ENCODE peak calls at places on chromosomes 7 and 10, in nine cellular contexts. One of them, this sample, is unnamed.

GRCh38 chr7:148609045-148609725 is 18.6 kb downstream of the C7orf33 start:
- DNase-seq in HCT116: no peak
- DNase-seq in suprapubic skin: no peak
- DNase-seq in GM12892: no peak
- DNase-seq in upper lobe of left lung: no peak
- DNase-seq in prostate gland: no peak
- DNase-seq in endothelial cell of umbilical vein: no peak
- DNase-seq in breast epithelium: no peak
- DNase-seq in K562: no peak
- DNase-seq in this sample: no peak

GRCh38 chr10:14826430-14826829 is 11.4 kb downstream of the CDNF start:
- DNase-seq in HCT116: no peak
- DNase-seq in suprapubic skin: no peak
- DNase-seq in GM12892: no peak
- DNase-seq in upper lobe of left lung: no peak
- DNase-seq in prostate gland: no peak
- DNase-seq in endothelial cell of umbilical vein: no peak
- DNase-seq in breast epithelium: no peak
- DNase-seq in K562: no peak
- DNase-seq in this sample: no peak

GRCh38 chr7:27154901-27155815 is 1.3 kb downstream of the HOXA7 start:
- DNase-seq in HCT116: no peak
- DNase-seq in suprapubic skin: peak
- DNase-seq in GM12892: no peak
- DNase-seq in upper lobe of left lung: peak
- DNase-seq in prostate gland: no peak
- DNase-seq in endothelial cell of umbilical vein: peak
- DNase-seq in breast epithelium: peak
- DNase-seq in K562: no peak
- DNase-seq in this sample: no peak

GRCh38 chr7:24827589-24827988 is 70.3 kb upstream of the GSDME start:
- DNase-seq in HCT116: no peak
- DNase-seq in suprapubic skin: no peak
- DNase-seq in GM12892: no peak
- DNase-seq in upper lobe of left lung: no peak
- DNase-seq in prostate gland: no peak
- DNase-seq in endothelial cell of umbilical vein: no peak
- DNase-seq in breast epithelium: no peak
- DNase-seq in K562: no peak
- DNase-seq in this sample: no peak

GRCh38 chr7:106793015-106793651 is 71.9 kb upstream of the PIK3CG start:
- DNase-seq in HCT116: peak
- DNase-seq in suprapubic skin: no peak
- DNase-seq in GM12892: no peak
- DNase-seq in upper lobe of left lung: no peak
- DNase-seq in prostate gland: no peak
- DNase-seq in endothelial cell of umbilical vein: no peak
- DNase-seq in breast epithelium: no peak
- DNase-seq in K562: peak
- DNase-seq in this sample: no peak

GRCh38 chr7:139034855-139035587 is 821 bp downstream of the ZC3HAV1L start:
- DNase-seq in HCT116: no peak
- DNase-seq in suprapubic skin: no peak
- DNase-seq in GM12892: peak
- DNase-seq in upper lobe of left lung: no peak
- DNase-seq in prostate gland: peak
- DNase-seq in endothelial cell of umbilical vein: peak
- DNase-seq in breast epithelium: no peak
- DNase-seq in K562: no peak
- DNase-seq in this sample: peak

GRCh38 chr7:46197833-46198540 is 276.9 kb upstream of the IGFBP3 start:
- DNase-seq in HCT116: no peak
- DNase-seq in suprapubic skin: no peak
- DNase-seq in GM12892: no peak
- DNase-seq in upper lobe of left lung: no peak
- DNase-seq in prostate gland: no peak
- DNase-seq in endothelial cell of umbilical vein: no peak
- DNase-seq in breast epithelium: no peak
- DNase-seq in K562: no peak
- DNase-seq in this sample: no peak

GRCh38 chr10:95519132-95519487 is 42.1 kb downstream of the SORBS1 start:
- DNase-seq in HCT116: no peak
- DNase-seq in suprapubic skin: no peak
- DNase-seq in GM12892: no peak
- DNase-seq in upper lobe of left lung: no peak
- DNase-seq in prostate gland: no peak
- DNase-seq in endothelial cell of umbilical vein: no peak
- DNase-seq in breast epithelium: no peak
- DNase-seq in K562: no peak
- DNase-seq in this sample: no peak

GRCh38 chr7:37920619-37921339 is at the start of gene EPDR1:
- DNase-seq in HCT116: peak
- DNase-seq in suprapubic skin: no peak
- DNase-seq in GM12892: no peak
- DNase-seq in upper lobe of left lung: peak
- DNase-seq in prostate gland: peak
- DNase-seq in endothelial cell of umbilical vein: no peak
- DNase-seq in breast epithelium: peak
- DNase-seq in K562: no peak
- DNase-seq in this sample: no peak
- TF ChIP-seq POLR2A in HCT116: no peak
- TF ChIP-seq POLR2A in suprapubic skin: no peak
- TF ChIP-seq POLR2A in GM12892: no peak
- TF ChIP-seq POLR2A in upper lobe of left lung: no peak
- TF ChIP-seq POLR2A in prostate gland: no peak
- TF ChIP-seq POLR2A in endothelial cell of umbilical vein: no peak
- TF ChIP-seq POLR2A in breast epithelium: no peak
- TF ChIP-seq POLR2A in K562: no peak
- TF ChIP-seq POLR2A in this sample: no peak

GRCh38 chr7:44066494-44067063 is 1.2 kb upstream of the PGAM2 start:
- DNase-seq in HCT116: no peak
- DNase-seq in suprapubic skin: peak
- DNase-seq in GM12892: no peak
- DNase-seq in upper lobe of left lung: peak
- DNase-seq in prostate gland: no peak
- DNase-seq in endothelial cell of umbilical vein: no peak
- DNase-seq in breast epithelium: no peak
- DNase-seq in K562: no peak
- DNase-seq in this sample: no peak
- TF ChIP-seq POLR2AphosphoS5 in HCT116: peak
- TF ChIP-seq POLR2AphosphoS5 in suprapubic skin: no peak
- TF ChIP-seq POLR2AphosphoS5 in GM12892: no peak
- TF ChIP-seq POLR2AphosphoS5 in upper lobe of left lung: no peak
- TF ChIP-seq POLR2AphosphoS5 in prostate gland: no peak
- TF ChIP-seq POLR2AphosphoS5 in endothelial cell of umbilical vein: no peak
- TF ChIP-seq POLR2AphosphoS5 in breast epithelium: no peak
- TF ChIP-seq POLR2AphosphoS5 in K562: no peak
- TF ChIP-seq POLR2AphosphoS5 in this sample: no peak

GRCh38 chr10:72277996-72278667 is 4.4 kb downstream of the DDIT4 start:
- DNase-seq in HCT116: no peak
- DNase-seq in suprapubic skin: no peak
- DNase-seq in GM12892: no peak
- DNase-seq in upper lobe of left lung: no peak
- DNase-seq in prostate gland: no peak
- DNase-seq in endothelial cell of umbilical vein: no peak
- DNase-seq in breast epithelium: no peak
- DNase-seq in K562: no peak
- DNase-seq in this sample: no peak
- TF ChIP-seq POLR2A in HCT116: no peak
- TF ChIP-seq POLR2A in suprapubic skin: no peak
- TF ChIP-seq POLR2A in GM12892: no peak
- TF ChIP-seq POLR2A in upper lobe of left lung: no peak
- TF ChIP-seq POLR2A in prostate gland: no peak
- TF ChIP-seq POLR2A in endothelial cell of umbilical vein: no peak
- TF ChIP-seq POLR2A in breast epithelium: no peak
- TF ChIP-seq POLR2A in K562: no peak
- TF ChIP-seq POLR2A in this sample: no peak

GRCh38 chr10:91349381-91349780 is 60.8 kb upstream of the HECTD2 start:
- DNase-seq in HCT116: no peak
- DNase-seq in suprapubic skin: no peak
- DNase-seq in GM12892: no peak
- DNase-seq in upper lobe of left lung: peak
- DNase-seq in prostate gland: peak
- DNase-seq in endothelial cell of umbilical vein: peak
- DNase-seq in breast epithelium: peak
- DNase-seq in K562: no peak
- DNase-seq in this sample: no peak
- TF ChIP-seq POLR2AphosphoS5 in HCT116: no peak
- TF ChIP-seq POLR2AphosphoS5 in suprapubic skin: peak
- TF ChIP-seq POLR2AphosphoS5 in GM12892: no peak
- TF ChIP-seq POLR2AphosphoS5 in upper lobe of left lung: no peak
- TF ChIP-seq POLR2AphosphoS5 in prostate gland: peak
- TF ChIP-seq POLR2AphosphoS5 in endothelial cell of umbilical vein: peak
- TF ChIP-seq POLR2AphosphoS5 in breast epithelium: no peak
- TF ChIP-seq POLR2AphosphoS5 in K562: no peak
- TF ChIP-seq POLR2AphosphoS5 in this sample: no peak

DNA sequence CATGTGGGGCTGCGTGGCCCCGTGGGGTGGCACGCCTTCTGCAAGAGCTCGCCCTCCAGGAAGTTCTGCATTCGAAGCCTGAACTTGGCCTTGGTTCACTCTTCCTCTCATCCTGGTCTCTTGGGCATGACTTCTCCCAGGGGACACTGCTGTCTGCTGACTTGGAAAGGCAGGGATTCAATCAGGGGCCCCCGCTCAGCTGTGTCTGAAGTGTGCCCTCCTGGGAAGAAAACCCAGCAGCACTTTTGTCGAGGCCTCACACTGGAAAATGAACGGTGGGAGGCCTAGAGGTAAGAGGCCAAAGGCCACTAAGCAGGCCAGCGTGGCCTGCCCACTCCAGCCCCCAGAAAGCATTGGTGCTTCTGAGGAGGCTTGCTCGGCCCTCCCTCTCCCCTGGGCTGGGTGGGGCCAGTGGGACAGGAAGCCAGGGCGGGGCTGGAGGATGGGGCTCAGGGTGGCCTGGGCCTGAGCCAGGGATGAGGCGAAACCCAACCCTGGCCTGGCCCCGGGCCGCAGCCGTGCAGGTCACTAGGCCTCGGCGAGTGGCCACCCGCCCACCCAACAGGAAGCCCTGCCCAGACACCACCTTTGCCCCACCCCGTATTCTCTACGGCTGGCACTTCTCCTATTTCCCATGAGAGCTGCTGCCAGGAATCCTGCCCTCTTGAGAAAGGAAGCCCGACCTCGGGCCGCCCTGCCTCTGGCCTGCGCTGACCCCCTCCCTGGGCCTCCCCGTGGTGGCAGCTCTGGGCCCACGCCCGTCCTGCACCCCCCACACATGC is 81.1 kb downstream of the ZMIZ1 start:
- DNase-seq in HCT116: peak
- DNase-seq in suprapubic skin: peak
- DNase-seq in GM12892: peak
- DNase-seq in upper lobe of left lung: peak
- DNase-seq in prostate gland: no peak
- DNase-seq in endothelial cell of umbilical vein: no peak
- DNase-seq in breast epithelium: peak
- DNase-seq in K562: peak
- DNase-seq in this sample: peak
- TF ChIP-seq POLR2A in HCT116: no peak
- TF ChIP-seq POLR2A in suprapubic skin: no peak
- TF ChIP-seq POLR2A in GM12892: no peak
- TF ChIP-seq POLR2A in upper lobe of left lung: no peak
- TF ChIP-seq POLR2A in prostate gland: no peak
- TF ChIP-seq POLR2A in endothelial cell of umbilical vein: peak
- TF ChIP-seq POLR2A in breast epithelium: no peak
- TF ChIP-seq POLR2A in K562: peak
- TF ChIP-seq POLR2A in this sample: no peak

DNA sequence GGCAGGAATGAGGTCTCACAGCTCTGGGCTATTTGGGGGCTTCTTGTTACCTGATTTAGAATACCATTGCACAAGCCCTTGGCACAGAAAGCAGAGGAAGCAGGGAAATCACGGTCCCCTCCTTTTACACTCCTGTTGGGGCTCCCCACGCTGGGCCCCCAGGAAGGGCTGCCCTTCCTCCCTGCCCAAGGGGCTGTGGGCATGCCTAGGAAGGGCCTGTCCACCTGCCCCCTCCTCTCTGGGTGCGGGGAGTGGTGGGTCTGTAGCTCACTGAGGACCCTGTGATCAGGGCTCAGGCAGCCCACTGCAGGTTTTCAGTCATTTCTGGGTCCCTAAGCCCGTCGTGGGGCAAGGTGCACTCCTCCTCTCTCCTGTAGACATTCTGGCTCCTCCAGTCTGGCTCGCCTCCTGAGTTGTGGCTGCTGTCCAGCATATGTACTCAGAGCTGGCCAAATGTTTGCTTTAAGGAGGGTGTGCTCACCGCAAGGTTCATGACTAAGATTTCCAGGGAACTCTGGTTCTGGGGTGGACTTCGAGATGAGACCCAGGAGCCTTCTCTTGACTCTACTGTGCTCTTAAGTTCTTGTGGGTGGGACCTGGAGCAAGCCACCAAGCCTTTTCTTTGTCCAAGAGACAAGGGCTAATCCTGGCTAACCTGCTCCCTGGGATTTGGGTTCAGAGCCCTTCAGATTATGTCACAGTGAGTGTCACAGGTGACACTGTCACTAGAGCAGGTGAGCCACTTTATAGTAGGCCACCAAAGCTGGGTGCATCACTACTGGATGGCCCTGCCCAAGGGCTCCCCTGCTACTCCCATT is 56.0 kb downstream of the TACR2 start:
- DNase-seq in HCT116: no peak
- DNase-seq in suprapubic skin: no peak
- DNase-seq in GM12892: no peak
- DNase-seq in upper lobe of left lung: peak
- DNase-seq in prostate gland: peak
- DNase-seq in endothelial cell of umbilical vein: peak
- DNase-seq in breast epithelium: peak
- DNase-seq in K562: no peak
- DNase-seq in this sample: no peak
- TF ChIP-seq POLR2AphosphoS5 in HCT116: no peak
- TF ChIP-seq POLR2AphosphoS5 in suprapubic skin: no peak
- TF ChIP-seq POLR2AphosphoS5 in GM12892: no peak
- TF ChIP-seq POLR2AphosphoS5 in upper lobe of left lung: peak
- TF ChIP-seq POLR2AphosphoS5 in prostate gland: peak
- TF ChIP-seq POLR2AphosphoS5 in endothelial cell of umbilical vein: no peak
- TF ChIP-seq POLR2AphosphoS5 in breast epithelium: no peak
- TF ChIP-seq POLR2AphosphoS5 in K562: no peak
- TF ChIP-seq POLR2AphosphoS5 in this sample: no peak

GRCh38 chr10:3774814-3775670 is 10.0 kb downstream of the KLF6 start:
- DNase-seq in HCT116: peak
- DNase-seq in suprapubic skin: no peak
- DNase-seq in GM12892: no peak
- DNase-seq in upper lobe of left lung: peak
- DNase-seq in prostate gland: no peak
- DNase-seq in endothelial cell of umbilical vein: peak
- DNase-seq in breast epithelium: no peak
- DNase-seq in K562: peak
- DNase-seq in this sample: no peak
- TF ChIP-seq POLR2A in HCT116: no peak
- TF ChIP-seq POLR2A in suprapubic skin: no peak
- TF ChIP-seq POLR2A in GM12892: no peak
- TF ChIP-seq POLR2A in upper lobe of left lung: no peak
- TF ChIP-seq POLR2A in prostate gland: no peak
- TF ChIP-seq POLR2A in endothelial cell of umbilical vein: peak
- TF ChIP-seq POLR2A in breast epithelium: no peak
- TF ChIP-seq POLR2A in K562: no peak
- TF ChIP-seq POLR2A in this sample: peak

DNA sequence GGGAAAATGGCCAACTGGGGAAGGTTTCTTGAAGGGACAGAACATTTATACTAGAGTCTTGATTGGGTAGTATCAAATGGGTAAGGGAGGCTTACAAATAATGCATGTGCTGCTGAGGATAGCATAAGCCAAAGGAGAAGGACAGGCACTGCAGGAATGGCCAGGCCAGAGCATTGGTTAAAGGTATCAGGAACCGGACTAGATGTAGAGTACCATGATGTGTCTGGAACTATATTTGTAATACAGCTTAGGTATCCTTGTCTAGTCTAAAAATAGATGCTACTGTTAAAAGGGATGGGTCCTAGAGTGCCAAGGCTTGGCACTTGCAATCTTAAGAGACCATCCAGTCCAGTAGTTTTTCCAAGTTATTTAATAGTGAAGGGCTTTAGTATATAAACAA is 20.3 kb downstream of the TMEM243 start:
- DNase-seq in HCT116: no peak
- DNase-seq in suprapubic skin: no peak
- DNase-seq in GM12892: no peak
- DNase-seq in upper lobe of left lung: no peak
- DNase-seq in prostate gland: no peak
- DNase-seq in endothelial cell of umbilical vein: no peak
- DNase-seq in breast epithelium: no peak
- DNase-seq in K562: no peak
- DNase-seq in this sample: no peak
- TF ChIP-seq POLR2AphosphoS5 in HCT116: peak
- TF ChIP-seq POLR2AphosphoS5 in suprapubic skin: no peak
- TF ChIP-seq POLR2AphosphoS5 in GM12892: no peak
- TF ChIP-seq POLR2AphosphoS5 in upper lobe of left lung: no peak
- TF ChIP-seq POLR2AphosphoS5 in prostate gland: no peak
- TF ChIP-seq POLR2AphosphoS5 in endothelial cell of umbilical vein: no peak
- TF ChIP-seq POLR2AphosphoS5 in breast epithelium: no peak
- TF ChIP-seq POLR2AphosphoS5 in K562: peak
- TF ChIP-seq POLR2AphosphoS5 in this sample: peak